ENCODE peak calls at places on chromosomes 16 and 17, in six cellular contexts. Q is stimulated activated naive CD8-positive, alpha-beta T cell treated with anti-CD3 and anti-CD28 coated beads, Interleukin-15, Interleukin-2, amounts not matched to agents 100 U/mL and 50 U/mL, for 24 hours; L is HFFc6; R is left lung; K is NCI-H446 treated with DMSO at 0.1 percent for 48 hours; S is NAMALWA. V is an unnamed sample.

GRCh38 chr16:82360024-82360783 is 190.2 kb upstream of the MPHOSPH6 start:
- DNase-seq in Q (no peak), L (no peak), R (no peak), K (no peak), S (no peak), V (no peak)

GRCh38 chr16:24769806-24770205 is 40.4 kb downstream of the TNRC6A start:
- DNase-seq in Q (no peak), L (no peak), R (no peak), K (no peak), S (no peak), V (no peak)

GRCh38 chr17:75124041-75124818 is 7.3 kb downstream of the NT5C start:
- DNase-seq in Q (peak), L (peak), R (peak), K (no peak), S (no peak), V (peak)

GRCh38 chr16:24471616-24472015 is 67.8 kb upstream of the RBBP6 start:
- DNase-seq in Q (no peak), L (no peak), R (no peak), K (no peak), S (no peak), V (no peak)

GRCh38 chr17:8163978-8164814 is 1.4 kb upstream of the VAMP2 start:
- DNase-seq in Q (peak), L (peak), R (peak), K (no peak), S (no peak), V (peak)

GRCh38 chr17:1946021-1946932 is 78.9 kb downstream of the RTN4RL1 start:
- DNase-seq in Q (no peak), L (no peak), R (no peak), K (no peak), S (no peak), V (no peak)

GRCh38 chr17:42891539-42892152 is 9.0 kb upstream of the G6PC1 start:
- DNase-seq in Q (no peak), L (no peak), R (peak), K (no peak), S (no peak), V (peak)

GRCh38 chr17:82804442-82805191 is 35.2 kb downstream of the ZNF750 start:
- DNase-seq in Q (no peak), L (no peak), R (peak), K (no peak), S (no peak), V (peak)

GRCh38 chr16:81266680-81267095 is 28.2 kb downstream of the BCO1 start:
- DNase-seq in Q (peak), L (no peak), R (no peak), K (no peak), S (no peak), V (no peak)

GRCh38 chr16:23408242-23409201 is 44.5 kb downstream of the COG7 start:
- DNase-seq in Q (no peak), L (peak), R (no peak), K (peak), S (no peak), V (no peak)

GRCh38 chr16:11181889-11182279 is 74.1 kb downstream of the SOCS1 start:
- DNase-seq in Q (peak), L (no peak), R (peak), K (no peak), S (no peak), V (no peak)

GRCh38 chr16:78987676-78988075 is 612.9 kb downstream of the MAF start:
- DNase-seq in Q (no peak), L (no peak), R (no peak), K (no peak), S (no peak), V (no peak)

GRCh38 chr17:81735181-81736102 is 23.4 kb downstream of the SLC25A10 start:
- DNase-seq in Q (no peak), L (no peak), R (peak), K (no peak), S (peak), V (no peak)

GRCh38 chr17:70869402-70870085 is 700.2 kb downstream of the KCNJ2 start:
- DNase-seq in Q (no peak), L (no peak), R (no peak), K (no peak), S (no peak), V (no peak)

GRCh38 chr17:32007463-32008298 is 498 bp downstream of the LRRC37B start:
- DNase-seq in Q (peak), L (no peak), R (peak), K (no peak), S (peak), V (peak)

GRCh38 chr17:181213-182163 is at the start of gene DOC2B:
- DNase-seq in Q (peak), L (no peak), R (peak), K (no peak), S (no peak), V (peak)

GRCh38 chr17:50458290-50458689 is 10.4 kb downstream of the CHAD start:
- DNase-seq in Q (no peak), L (no peak), R (no peak), K (no peak), S (no peak), V (no peak)

GRCh38 chr17:50944054-50944901 is 78.1 kb upstream of the TOB1 start:
- DNase-seq in Q (peak), L (no peak), R (peak), K (no peak), S (peak), V (peak)

GRCh38 chr17:75152971-75153853 is 1.1 kb downstream of the JPT1 start:
- DNase-seq in Q (peak), L (peak), R (peak), K (peak), S (peak), V (no peak)

GRCh38 chr17:50363217-50364060 is 9.5 kb downstream of the MRPL27 start:
- DNase-seq in Q (no peak), L (peak), R (peak), K (peak), S (no peak), V (peak)

GRCh38 chr16:7113949-7114348 is 218.7 kb upstream of the RBFOX1 start:
- DNase-seq in Q (no peak), L (no peak), R (no peak), K (no peak), S (no peak), V (no peak)

GRCh38 chr16:19153876-19154275 is 14.2 kb upstream of the SYT17 start:
- DNase-seq in Q (no peak), L (no peak), R (no peak), K (no peak), S (peak), V (no peak)

GRCh38 chr16:14375132-14375491 is 254.9 kb downstream of the PARN start:
- DNase-seq in Q (no peak), L (no peak), R (no peak), K (no peak), S (no peak), V (no peak)

GRCh38 chr17:45282683-45283644 is 21.1 kb upstream of the SPATA32 start:
- DNase-seq in Q (no peak), L (no peak), R (peak), K (no peak), S (no peak), V (no peak)